ENCODE peak calls at places on chromosomes 6 and 20, in five cellular contexts. One of them, this sample, is unnamed.

GRCh38 chr6:30007132-30007764 is 53.8 kb upstream of the POLR1H start:
- DNase-seq in spleen: peak; percentile 81
- DNase-seq in MCF 10A: no peak
- DNase-seq in AG10803: no peak
- DNase-seq in astrocyte of the spinal cord: no peak
- DNase-seq in this sample: no peak

GRCh38 chr20:6783752-6784725 is 16.6 kb downstream of the BMP2 start:
- DNase-seq in spleen: no peak
- DNase-seq in MCF 10A: no peak
- DNase-seq in AG10803: peak; percentile 68
- DNase-seq in astrocyte of the spinal cord: peak; percentile 77
- DNase-seq in this sample: no peak

GRCh38 chr6:121297699-121298098 is 36.6 kb downstream of the TBC1D32 start:
- DNase-seq in spleen: no peak
- DNase-seq in MCF 10A: peak; percentile 6
- DNase-seq in AG10803: peak; percentile 12
- DNase-seq in astrocyte of the spinal cord: no peak
- DNase-seq in this sample: no peak

GRCh38 chr20:56328861-56329260 is 29.9 kb upstream of the FAM210B start:
- DNase-seq in spleen: no peak
- DNase-seq in MCF 10A: peak; percentile 46
- DNase-seq in AG10803: no peak
- DNase-seq in astrocyte of the spinal cord: no peak
- DNase-seq in this sample: no peak

GRCh38 chr20:34708621-34709043 is 4.5 kb downstream of the TP53INP2 start:
- DNase-seq in spleen: peak; percentile 88
- DNase-seq in MCF 10A: peak; percentile 33
- DNase-seq in AG10803: peak; percentile 25
- DNase-seq in astrocyte of the spinal cord: peak; percentile 36
- DNase-seq in this sample: no peak

GRCh38 chr20:32609993-32610896 is 25.1 kb upstream of the NOL4L start:
- DNase-seq in spleen: no peak
- DNase-seq in MCF 10A: no peak
- DNase-seq in AG10803: no peak
- DNase-seq in astrocyte of the spinal cord: no peak
- DNase-seq in this sample: no peak

GRCh38 chr6:9623985-9624384 is 790.9 kb downstream of the TFAP2A start:
- DNase-seq in spleen: no peak
- DNase-seq in MCF 10A: no peak
- DNase-seq in AG10803: peak; percentile 38
- DNase-seq in astrocyte of the spinal cord: no peak
- DNase-seq in this sample: no peak

GRCh38 chr6:7262037-7262461 is 51.0 kb downstream of the SSR1 start:
- DNase-seq in spleen: peak; percentile 78
- DNase-seq in MCF 10A: no peak
- DNase-seq in AG10803: no peak
- DNase-seq in astrocyte of the spinal cord: no peak
- DNase-seq in this sample: no peak

GRCh38 chr6:444653-445275 is 53.2 kb downstream of the IRF4 start:
- DNase-seq in spleen: peak; percentile 59
- DNase-seq in MCF 10A: no peak
- DNase-seq in AG10803: no peak
- DNase-seq in astrocyte of the spinal cord: no peak
- DNase-seq in this sample: no peak

GRCh38 chr6:168226095-168226781 is 93.3 kb downstream of the DACT2 start:
- DNase-seq in spleen: no peak
- DNase-seq in MCF 10A: no peak
- DNase-seq in AG10803: no peak
- DNase-seq in astrocyte of the spinal cord: no peak
- DNase-seq in this sample: no peak

GRCh38 chr6:112910256-112910655 is 563.1 kb downstream of the RFPL4B start:
- DNase-seq in spleen: no peak
- DNase-seq in MCF 10A: no peak
- DNase-seq in AG10803: peak; percentile 86
- DNase-seq in astrocyte of the spinal cord: peak; percentile 50
- DNase-seq in this sample: no peak

GRCh38 chr6:14765753-14766152 is 480.1 kb upstream of the JARID2 start:
- DNase-seq in spleen: no peak
- DNase-seq in MCF 10A: no peak
- DNase-seq in AG10803: no peak
- DNase-seq in astrocyte of the spinal cord: no peak
- DNase-seq in this sample: no peak

GRCh38 chr6:26311012-26311384 is 54.0 kb upstream of the BTN3A2 start:
- DNase-seq in spleen: no peak
- DNase-seq in MCF 10A: peak; percentile 57
- DNase-seq in AG10803: peak; percentile 48
- DNase-seq in astrocyte of the spinal cord: peak; percentile 61
- DNase-seq in this sample: no peak

GRCh38 chr6:18025591-18025990 is 38.2 kb upstream of the KIF13A start:
- DNase-seq in spleen: no peak
- DNase-seq in MCF 10A: no peak
- DNase-seq in AG10803: no peak
- DNase-seq in astrocyte of the spinal cord: no peak
- DNase-seq in this sample: no peak

GRCh38 chr6:14383393-14384174 is 266.0 kb downstream of the CD83 start:
- DNase-seq in spleen: no peak
- DNase-seq in MCF 10A: no peak
- DNase-seq in AG10803: no peak
- DNase-seq in astrocyte of the spinal cord: no peak
- DNase-seq in this sample: no peak

GRCh38 chr6:123715243-123715863 is 78.6 kb upstream of the TRDN start:
- DNase-seq in spleen: no peak
- DNase-seq in MCF 10A: peak; percentile 51
- DNase-seq in AG10803: peak; percentile 9
- DNase-seq in astrocyte of the spinal cord: peak; percentile 40
- DNase-seq in this sample: no peak
- TF ChIP-seq CTCF in spleen: peak; percentile 49
- TF ChIP-seq CTCF in MCF 10A: peak; percentile 61
- TF ChIP-seq CTCF in AG10803: peak; percentile 46
- TF ChIP-seq CTCF in astrocyte of the spinal cord: peak; percentile 45
- TF ChIP-seq CTCF in this sample: no peak

GRCh38 chr6:122563364-122564052 is 46.7 kb upstream of the PKIB start:
- DNase-seq in spleen: no peak
- DNase-seq in MCF 10A: no peak
- DNase-seq in AG10803: no peak
- DNase-seq in astrocyte of the spinal cord: no peak
- DNase-seq in this sample: no peak
- TF ChIP-seq CTCF in spleen: no peak
- TF ChIP-seq CTCF in MCF 10A: no peak
- TF ChIP-seq CTCF in AG10803: no peak
- TF ChIP-seq CTCF in astrocyte of the spinal cord: no peak
- TF ChIP-seq CTCF in this sample: no peak

GRCh38 chr6:99246602-99247001 is 102.9 kb downstream of the FAXC start:
- DNase-seq in spleen: no peak
- DNase-seq in MCF 10A: no peak
- DNase-seq in AG10803: no peak
- DNase-seq in astrocyte of the spinal cord: no peak
- DNase-seq in this sample: no peak

DNA sequence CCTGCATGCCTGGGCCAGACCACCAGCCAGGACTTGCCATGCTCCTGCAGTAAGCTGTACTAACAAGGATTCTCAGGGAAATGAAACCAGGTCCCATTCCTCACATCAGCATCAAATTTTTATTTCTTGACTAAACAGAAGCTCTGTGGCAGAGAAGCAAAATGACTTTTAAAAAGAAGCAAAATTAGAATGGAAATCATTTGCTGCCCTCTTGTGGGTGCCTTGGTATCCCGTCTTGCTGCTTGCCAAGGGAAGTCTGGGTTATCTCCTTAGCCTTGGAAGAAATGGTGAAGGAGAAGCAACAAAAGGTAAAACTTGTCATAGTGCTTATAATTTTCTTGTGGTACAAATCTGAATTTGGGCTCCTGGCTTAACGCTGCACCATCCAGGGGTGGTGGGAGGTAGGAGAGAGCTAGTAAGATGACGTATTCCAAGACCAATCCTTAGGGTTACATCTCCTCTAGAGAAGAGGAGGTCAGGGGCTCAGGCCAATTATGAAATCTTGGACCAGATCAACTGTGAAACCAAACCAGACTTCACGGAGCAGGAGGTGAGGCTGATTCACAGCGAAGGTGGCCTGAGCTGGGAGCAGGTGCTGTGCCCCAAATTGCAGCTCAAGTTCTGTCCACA is 107.5 kb downstream of the FAXC start:
- DNase-seq in spleen: no peak
- DNase-seq in MCF 10A: peak; percentile 42
- DNase-seq in AG10803: peak; percentile 24
- DNase-seq in astrocyte of the spinal cord: peak; percentile 45
- DNase-seq in this sample: no peak
- TF ChIP-seq CTCF in spleen: no peak
- TF ChIP-seq CTCF in MCF 10A: peak; percentile 57
- TF ChIP-seq CTCF in AG10803: peak; percentile 46
- TF ChIP-seq CTCF in astrocyte of the spinal cord: peak; percentile 51
- TF ChIP-seq CTCF in this sample: no peak

DNA sequence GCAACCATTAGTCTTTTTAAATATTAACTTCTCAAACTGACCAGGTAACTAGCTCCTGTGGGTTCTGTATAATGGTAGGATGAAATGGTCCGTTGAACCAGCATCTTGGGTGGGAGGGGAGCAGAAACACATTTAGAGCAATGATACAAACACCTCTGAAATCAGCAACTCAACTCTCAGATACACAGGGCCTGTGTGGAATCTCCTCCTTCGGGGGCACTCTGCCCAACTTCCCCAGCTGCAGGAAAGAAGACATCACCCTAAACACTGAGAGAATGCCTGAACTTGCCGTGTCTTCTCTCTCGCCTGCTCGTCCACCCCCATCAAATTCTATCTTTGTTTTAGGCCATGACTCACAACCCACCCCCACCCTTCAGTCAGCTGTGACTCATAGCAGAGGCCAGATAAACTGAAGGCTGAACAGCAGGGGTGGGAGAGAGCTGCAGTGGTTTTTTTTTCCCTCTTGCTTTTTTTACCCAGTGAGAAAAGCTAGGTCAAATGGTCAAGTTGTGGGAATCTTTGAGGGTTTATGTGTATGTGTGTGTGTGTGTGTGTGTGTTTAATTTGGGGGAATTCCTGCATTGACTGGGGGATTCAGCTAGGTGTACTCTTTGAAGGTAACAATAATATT is 593.4 kb upstream of the JAG1 start:
- DNase-seq in spleen: no peak
- DNase-seq in MCF 10A: peak; percentile 95
- DNase-seq in AG10803: peak; percentile 92
- DNase-seq in astrocyte of the spinal cord: peak; percentile 97
- DNase-seq in this sample: no peak
- TF ChIP-seq CTCF in spleen: no peak
- TF ChIP-seq CTCF in MCF 10A: no peak
- TF ChIP-seq CTCF in AG10803: peak; percentile 34
- TF ChIP-seq CTCF in astrocyte of the spinal cord: peak; percentile 22
- TF ChIP-seq CTCF in this sample: no peak

DNA sequence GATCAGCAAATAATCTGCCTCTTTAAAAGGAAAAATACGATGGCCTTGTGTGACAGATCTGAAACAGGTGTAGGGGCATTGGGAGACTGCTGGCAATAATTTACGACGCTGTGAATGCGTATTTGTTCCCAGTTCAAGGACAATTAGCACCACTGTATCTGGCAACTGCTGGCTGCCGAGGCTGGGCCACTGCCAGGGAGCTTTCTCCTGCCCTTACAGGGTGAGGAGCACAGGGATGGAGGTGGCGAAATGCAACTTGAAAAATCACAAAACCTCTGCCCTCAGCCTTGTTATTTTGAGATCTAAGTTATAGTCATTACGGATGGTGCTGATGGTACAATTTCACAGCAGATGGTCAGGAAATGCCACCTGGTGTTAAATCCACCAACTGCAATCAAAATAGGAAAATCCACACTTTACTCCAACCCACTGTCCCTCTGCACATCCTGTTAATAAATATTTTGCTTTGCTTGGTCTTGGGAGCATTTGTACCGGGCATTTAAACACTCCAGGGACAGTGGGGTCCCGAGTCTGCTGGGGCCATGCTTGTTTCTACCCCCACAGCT is 6.4 kb downstream of the MYLK4 start:
- DNase-seq in spleen: no peak
- DNase-seq in MCF 10A: no peak
- DNase-seq in AG10803: no peak
- DNase-seq in astrocyte of the spinal cord: no peak
- DNase-seq in this sample: no peak
- TF ChIP-seq CTCF in spleen: no peak
- TF ChIP-seq CTCF in MCF 10A: peak; percentile 18
- TF ChIP-seq CTCF in AG10803: peak; percentile 40
- TF ChIP-seq CTCF in astrocyte of the spinal cord: peak; percentile 46
- TF ChIP-seq CTCF in this sample: no peak

DNA sequence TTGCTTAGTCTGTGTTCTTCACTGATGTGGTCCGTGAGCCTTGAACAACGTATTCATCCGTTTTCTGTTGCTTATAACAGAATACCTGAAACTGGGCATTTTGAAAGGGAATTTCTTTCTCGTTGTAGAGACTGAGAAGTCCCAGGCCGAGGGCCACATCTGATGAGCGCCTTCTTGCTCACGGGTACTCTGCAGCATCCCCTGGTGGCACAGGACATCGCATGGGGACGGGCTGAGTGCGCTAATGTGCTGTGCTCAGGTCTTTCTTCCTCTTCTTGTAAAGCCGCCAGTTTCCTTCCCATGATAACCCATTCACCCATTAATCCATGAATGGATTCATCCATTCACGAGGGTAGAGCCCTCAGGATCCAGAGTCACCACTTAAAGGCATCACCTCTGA is 161.0 kb downstream of the NFATC2 start:
- DNase-seq in spleen: peak; percentile 54
- DNase-seq in MCF 10A: no peak
- DNase-seq in AG10803: no peak
- DNase-seq in astrocyte of the spinal cord: no peak
- DNase-seq in this sample: no peak
- TF ChIP-seq CTCF in spleen: no peak
- TF ChIP-seq CTCF in MCF 10A: no peak
- TF ChIP-seq CTCF in AG10803: no peak
- TF ChIP-seq CTCF in astrocyte of the spinal cord: no peak
- TF ChIP-seq CTCF in this sample: no peak